ENCODE peak calls at places on chromosomes 7 and 10, in five cellular contexts. One of them, this sample, is unnamed.

GRCh38 chr7:63008366-63008765 is 990.3 kb upstream of the ZNF722 start:
- DNase-seq in stimulated activated effector memory CD8-positive, alpha-beta T cell treated with anti-CD3 and anti-CD28 coated beads, Interleukin-12 subunit alpha, Interleukin-12 subunit beta, amount 100 ng/mL, for 72 hours: no peak
- DNase-seq in uterus: no peak
- DNase-seq in sciatic nerve: no peak
- DNase-seq in fibroblast of pulmonary artery: no peak
- DNase-seq in this sample: no peak

GRCh38 chr7:33773053-33773452 is 132.3 kb upstream of the BMPER start:
- DNase-seq in sciatic nerve: no peak
- DNase-seq in uterus: no peak
- DNase-seq in fibroblast of pulmonary artery: peak
- DNase-seq in stimulated activated effector memory CD8-positive, alpha-beta T cell treated with anti-CD3 and anti-CD28 coated beads, Interleukin-12 subunit alpha, Interleukin-12 subunit beta, amount 100 ng/mL, for 72 hours: no peak
- DNase-seq in this sample: peak

GRCh38 chr7:95531605-95532004 is 45.9 kb downstream of the ASB4 start:
- DNase-seq in sciatic nerve: no peak
- DNase-seq in fibroblast of pulmonary artery: no peak
- DNase-seq in stimulated activated effector memory CD8-positive, alpha-beta T cell treated with anti-CD3 and anti-CD28 coated beads, Interleukin-12 subunit alpha, Interleukin-12 subunit beta, amount 100 ng/mL, for 72 hours: no peak
- DNase-seq in uterus: no peak
- DNase-seq in this sample: no peak

GRCh38 chr7:157752832-157753291 is 416.1 kb downstream of the DNAJB6 start:
- DNase-seq in stimulated activated effector memory CD8-positive, alpha-beta T cell treated with anti-CD3 and anti-CD28 coated beads, Interleukin-12 subunit alpha, Interleukin-12 subunit beta, amount 100 ng/mL, for 72 hours: no peak
- DNase-seq in fibroblast of pulmonary artery: no peak
- DNase-seq in sciatic nerve: peak
- DNase-seq in uterus: no peak
- DNase-seq in this sample: no peak

GRCh38 chr7:43232376-43232775 is 119.9 kb downstream of the HECW1 start:
- DNase-seq in stimulated activated effector memory CD8-positive, alpha-beta T cell treated with anti-CD3 and anti-CD28 coated beads, Interleukin-12 subunit alpha, Interleukin-12 subunit beta, amount 100 ng/mL, for 72 hours: no peak
- DNase-seq in sciatic nerve: no peak
- DNase-seq in uterus: no peak
- DNase-seq in fibroblast of pulmonary artery: no peak
- DNase-seq in this sample: no peak

GRCh38 chr7:1768835-1769234 is 98.8 kb downstream of the ELFN1 start:
- DNase-seq in fibroblast of pulmonary artery: no peak
- DNase-seq in sciatic nerve: no peak
- DNase-seq in stimulated activated effector memory CD8-positive, alpha-beta T cell treated with anti-CD3 and anti-CD28 coated beads, Interleukin-12 subunit alpha, Interleukin-12 subunit beta, amount 100 ng/mL, for 72 hours: no peak
- DNase-seq in uterus: no peak
- DNase-seq in this sample: no peak

GRCh38 chr7:101617451-101618206 is 11.5 kb downstream of the MYL10 start:
- DNase-seq in sciatic nerve: no peak
- DNase-seq in fibroblast of pulmonary artery: no peak
- DNase-seq in uterus: no peak
- DNase-seq in stimulated activated effector memory CD8-positive, alpha-beta T cell treated with anti-CD3 and anti-CD28 coated beads, Interleukin-12 subunit alpha, Interleukin-12 subunit beta, amount 100 ng/mL, for 72 hours: no peak
- DNase-seq in this sample: no peak

GRCh38 chr10:73506491-73506890 is 10.7 kb upstream of the PPP3CB start:
- DNase-seq in stimulated activated effector memory CD8-positive, alpha-beta T cell treated with anti-CD3 and anti-CD28 coated beads, Interleukin-12 subunit alpha, Interleukin-12 subunit beta, amount 100 ng/mL, for 72 hours: no peak
- DNase-seq in uterus: no peak
- DNase-seq in fibroblast of pulmonary artery: no peak
- DNase-seq in sciatic nerve: no peak
- DNase-seq in this sample: no peak

GRCh38 chr10:133379152-133379800 is at the start of gene PAOX:
- DNase-seq in stimulated activated effector memory CD8-positive, alpha-beta T cell treated with anti-CD3 and anti-CD28 coated beads, Interleukin-12 subunit alpha, Interleukin-12 subunit beta, amount 100 ng/mL, for 72 hours: peak
- DNase-seq in sciatic nerve: peak
- DNase-seq in uterus: peak
- DNase-seq in fibroblast of pulmonary artery: peak
- DNase-seq in this sample: peak

GRCh38 chr10:119135517-119135890 is 30.0 kb downstream of the SFXN4 start:
- DNase-seq in fibroblast of pulmonary artery: peak
- DNase-seq in uterus: no peak
- DNase-seq in stimulated activated effector memory CD8-positive, alpha-beta T cell treated with anti-CD3 and anti-CD28 coated beads, Interleukin-12 subunit alpha, Interleukin-12 subunit beta, amount 100 ng/mL, for 72 hours: no peak
- DNase-seq in sciatic nerve: no peak
- DNase-seq in this sample: no peak

GRCh38 chr7:129898502-129899160 is 54.1 kb downstream of the UBE2H start:
- DNase-seq in fibroblast of pulmonary artery: no peak
- DNase-seq in sciatic nerve: no peak
- DNase-seq in uterus: no peak
- DNase-seq in stimulated activated effector memory CD8-positive, alpha-beta T cell treated with anti-CD3 and anti-CD28 coated beads, Interleukin-12 subunit alpha, Interleukin-12 subunit beta, amount 100 ng/mL, for 72 hours: no peak
- DNase-seq in this sample: no peak

GRCh38 chr7:22430457-22430856 is 69.5 kb downstream of the STEAP1B start:
- DNase-seq in fibroblast of pulmonary artery: peak
- DNase-seq in sciatic nerve: no peak
- DNase-seq in uterus: no peak
- DNase-seq in stimulated activated effector memory CD8-positive, alpha-beta T cell treated with anti-CD3 and anti-CD28 coated beads, Interleukin-12 subunit alpha, Interleukin-12 subunit beta, amount 100 ng/mL, for 72 hours: no peak
- DNase-seq in this sample: peak

GRCh38 chr10:5502903-5503835 is 3.8 kb upstream of the CALML5 start:
- DNase-seq in fibroblast of pulmonary artery: no peak
- DNase-seq in stimulated activated effector memory CD8-positive, alpha-beta T cell treated with anti-CD3 and anti-CD28 coated beads, Interleukin-12 subunit alpha, Interleukin-12 subunit beta, amount 100 ng/mL, for 72 hours: no peak
- DNase-seq in sciatic nerve: peak
- DNase-seq in uterus: no peak
- DNase-seq in this sample: no peak

GRCh38 chr7:131374821-131375220 is 47.1 kb downstream of the MKLN1 start:
- DNase-seq in uterus: no peak
- DNase-seq in sciatic nerve: no peak
- DNase-seq in stimulated activated effector memory CD8-positive, alpha-beta T cell treated with anti-CD3 and anti-CD28 coated beads, Interleukin-12 subunit alpha, Interleukin-12 subunit beta, amount 100 ng/mL, for 72 hours: no peak
- DNase-seq in fibroblast of pulmonary artery: no peak
- DNase-seq in this sample: no peak

GRCh38 chr7:82562716-82563404 is 119.3 kb upstream of the CACNA2D1 start:
- DNase-seq in sciatic nerve: no peak
- DNase-seq in uterus: no peak
- DNase-seq in fibroblast of pulmonary artery: peak
- DNase-seq in stimulated activated effector memory CD8-positive, alpha-beta T cell treated with anti-CD3 and anti-CD28 coated beads, Interleukin-12 subunit alpha, Interleukin-12 subunit beta, amount 100 ng/mL, for 72 hours: no peak
- DNase-seq in this sample: no peak

GRCh38 chr7:98745722-98746318 is 124.0 kb downstream of the TMEM130 start:
- DNase-seq in sciatic nerve: peak
- DNase-seq in uterus: no peak
- DNase-seq in stimulated activated effector memory CD8-positive, alpha-beta T cell treated with anti-CD3 and anti-CD28 coated beads, Interleukin-12 subunit alpha, Interleukin-12 subunit beta, amount 100 ng/mL, for 72 hours: peak
- DNase-seq in fibroblast of pulmonary artery: peak
- DNase-seq in this sample: peak

GRCh38 chr10:58319599-58319998 is 15.2 kb upstream of the UBE2D1 start:
- DNase-seq in stimulated activated effector memory CD8-positive, alpha-beta T cell treated with anti-CD3 and anti-CD28 coated beads, Interleukin-12 subunit alpha, Interleukin-12 subunit beta, amount 100 ng/mL, for 72 hours: no peak
- DNase-seq in fibroblast of pulmonary artery: no peak
- DNase-seq in uterus: no peak
- DNase-seq in sciatic nerve: no peak
- DNase-seq in this sample: no peak

GRCh38 chr7:50212666-50213621 is 91.6 kb upstream of the IKZF1 start:
- DNase-seq in sciatic nerve: no peak
- DNase-seq in fibroblast of pulmonary artery: no peak
- DNase-seq in stimulated activated effector memory CD8-positive, alpha-beta T cell treated with anti-CD3 and anti-CD28 coated beads, Interleukin-12 subunit alpha, Interleukin-12 subunit beta, amount 100 ng/mL, for 72 hours: no peak
- DNase-seq in uterus: no peak
- DNase-seq in this sample: no peak

GRCh38 chr10:103145860-103146466 is 47.1 kb downstream of the NT5C2 start:
- DNase-seq in fibroblast of pulmonary artery: peak
- DNase-seq in sciatic nerve: peak
- DNase-seq in uterus: peak
- DNase-seq in stimulated activated effector memory CD8-positive, alpha-beta T cell treated with anti-CD3 and anti-CD28 coated beads, Interleukin-12 subunit alpha, Interleukin-12 subunit beta, amount 100 ng/mL, for 72 hours: no peak
- DNase-seq in this sample: peak

GRCh38 chr7:4798706-4799235 is 23.3 kb downstream of the AP5Z1 start:
- DNase-seq in uterus: no peak
- DNase-seq in fibroblast of pulmonary artery: no peak
- DNase-seq in sciatic nerve: no peak
- DNase-seq in stimulated activated effector memory CD8-positive, alpha-beta T cell treated with anti-CD3 and anti-CD28 coated beads, Interleukin-12 subunit alpha, Interleukin-12 subunit beta, amount 100 ng/mL, for 72 hours: no peak
- DNase-seq in this sample: no peak

This sample was measured in lung microvascular endothelial cell.